ENCODE peak calls at places on chromosomes 7 and 10, in seven cellular contexts. K, O, L, Q, M, A and G are unnamed samples.

GRCh38 chr7:37508063-37508462 is 59.4 kb upstream of the ELMO1 start:
- DNase-seq in K (peak; percentile 45), O (no peak), L (no peak), Q (no peak), M (no peak), A (no peak), G (no peak)

GRCh38 chr7:665751-666453 is 60.6 kb upstream of the DNAAF5 start:
- DNase-seq in K (no peak), O (no peak), L (no peak), Q (no peak), M (no peak), A (no peak), G (no peak)

GRCh38 chr10:63164045-63164722 is 31.1 kb downstream of the NRBF2 start:
- DNase-seq in K (no peak), O (no peak), L (no peak), Q (no peak), M (no peak), A (no peak), G (no peak)

GRCh38 chr10:129614341-129614740 is 147.3 kb downstream of the MGMT start:
- DNase-seq in K (no peak), O (no peak), L (no peak), Q (no peak), M (no peak), A (no peak), G (no peak)

GRCh38 chr7:56287429-56288138 is 171.4 kb upstream of the NUPR2 start:
- DNase-seq in K (peak; percentile 70), O (peak; percentile 25), L (peak; percentile 71), Q (no peak), M (no peak), A (no peak), G (peak; percentile 67)

GRCh38 chr7:141073173-141073640 is 657 bp upstream of the TMEM178B start:
- DNase-seq in K (no peak), O (no peak), L (peak; percentile 75), Q (peak; percentile 77), M (no peak), A (peak; percentile 11), G (peak; percentile 11)

GRCh38 chr10:119466655-119467054 is 75.9 kb downstream of the RGS10 start:
- DNase-seq in K (peak; percentile 71), O (no peak), L (no peak), Q (no peak), M (no peak), A (peak; percentile 22), G (no peak)

GRCh38 chr10:103923502-103923901 is 5.5 kb upstream of the STN1 start:
- DNase-seq in K (no peak), O (no peak), L (no peak), Q (no peak), M (no peak), A (no peak), G (no peak)

GRCh38 chr7:101177644-101178043 is 2.4 kb downstream of the NAT16 start:
- DNase-seq in K (no peak), O (no peak), L (no peak), Q (no peak), M (no peak), A (no peak), G (no peak)

GRCh38 chr10:126331101-126331500 is 57.2 kb downstream of the ADAM12 start:
- DNase-seq in K (no peak), O (no peak), L (no peak), Q (no peak), M (no peak), A (no peak), G (no peak)

GRCh38 chr7:95027181-95027872 is 119.9 kb downstream of the PPP1R9A start:
- DNase-seq in K (no peak), O (no peak), L (no peak), Q (no peak), M (no peak), A (no peak), G (no peak)

GRCh38 chr7:66682350-66683093 is 53.8 kb downstream of the KCTD7 start:
- DNase-seq in K (no peak), O (no peak), L (peak; percentile 63), Q (no peak), M (no peak), A (no peak), G (no peak)

GRCh38 chr7:5077740-5078139 is 32.1 kb downstream of the RBAK start:
- DNase-seq in K (peak; percentile 64), O (no peak), L (no peak), Q (no peak), M (peak; percentile 28), A (no peak), G (no peak)

GRCh38 chr10:15744217-15744865 is 24.6 kb upstream of the ITGA8 start:
- DNase-seq in K (peak; percentile 56), O (no peak), L (no peak), Q (no peak), M (no peak), A (peak; percentile 3), G (no peak)

GRCh38 chr10:79048639-79049550 is 19.9 kb upstream of the ZMIZ1 start:
- DNase-seq in K (no peak), O (no peak), L (no peak), Q (no peak), M (no peak), A (no peak), G (no peak)

GRCh38 chr10:15439381-15439837 is 68.3 kb upstream of the FAM171A1 start:
- DNase-seq in K (peak; percentile 17), O (no peak), L (no peak), Q (no peak), M (no peak), A (no peak), G (no peak)

GRCh38 chr7:128007293-128007680 is 23.9 kb downstream of the LRRC4 start:
- DNase-seq in K (no peak), O (no peak), L (no peak), Q (no peak), M (no peak), A (no peak), G (no peak)

GRCh38 chr10:87927091-87927490 is 63.7 kb downstream of the PTEN start:
- DNase-seq in K (no peak), O (no peak), L (no peak), Q (no peak), M (no peak), A (no peak), G (no peak)

GRCh38 chr7:139341776-139342244 is 673 bp downstream of the FMC1 start:
- DNase-seq in K (no peak), O (no peak), L (no peak), Q (no peak), M (no peak), A (no peak), G (no peak)

GRCh38 chr7:14837216-14837615 is 65.3 kb downstream of the DGKB start:
- DNase-seq in K (no peak), O (no peak), L (no peak), Q (no peak), M (no peak), A (no peak), G (no peak)

GRCh38 chr10:25180801-25181200 is 6.0 kb downstream of the GPR158 start:
- DNase-seq in K (no peak), O (no peak), L (no peak), Q (no peak), M (no peak), A (no peak), G (no peak)

GRCh38 chr10:5560844-5561703 is 36.3 kb downstream of the CALML3 start:
- DNase-seq in K (no peak), O (no peak), L (peak; percentile 36), Q (no peak), M (no peak), A (no peak), G (no peak)